ENCODE peak calls at places on chromosomes 16 and 17, in seven cellular contexts. P is A549; M is uterus; N is heart left ventricle; J is mesenchymal stem cell; R is keratinocyte; K is CD4-positive, CD25-positive, alpha-beta regulatory T cell. O is an unnamed sample.

GRCh38 chr17:2924211-2924610 is 128.0 kb downstream of the RAP1GAP2 start:
- DNase-seq in N (no peak), M (no peak), R (no peak), P (no peak), J (no peak), K (no peak), O (no peak)

GRCh38 chr16:12303649-12304048 is 327.1 kb downstream of the SNX29 start:
- DNase-seq in R (no peak), N (no peak), K (no peak), J (no peak), M (peak; percentile 29), P (no peak), O (no peak)

GRCh38 chr17:12296120-12296727 is 275.5 kb downstream of the MAP2K4 start:
- DNase-seq in J (no peak), R (no peak), P (no peak), N (no peak), M (no peak), K (no peak), O (no peak)

GRCh38 chr17:44086364-44087311 is 16.1 kb downstream of the G6PC3 start:
- DNase-seq in R (peak; percentile 88), N (no peak), M (peak; percentile 73), K (peak; percentile 51), P (peak; percentile 96), J (peak; percentile 98), O (no peak)

GRCh38 chr17:42421479-42422332 is 1.4 kb downstream of the CAVIN1 start:
- DNase-seq in M (peak; percentile 75), J (peak; percentile 68), R (no peak), K (no peak), P (no peak), N (peak; percentile 78), O (no peak)

GRCh38 chr17:82217530-82218204 is 5.0 kb upstream of the CCDC57 start:
- DNase-seq in P (no peak), K (no peak), R (no peak), J (peak; percentile 94), N (peak; percentile 88), M (no peak), O (no peak)

GRCh38 chr17:2624292-2624731 is 30.9 kb downstream of the PAFAH1B1 start:
- DNase-seq in R (no peak), N (no peak), J (no peak), P (no peak), M (no peak), K (no peak), O (peak; percentile 22)

GRCh38 chr16:65336169-65336568 is 214.3 kb upstream of the CDH11 start:
- DNase-seq in K (no peak), P (no peak), J (no peak), R (peak; percentile 48), N (no peak), M (no peak), O (no peak)

GRCh38 chr16:22388101-22388644 is 13.8 kb upstream of the CDR2 start:
- DNase-seq in R (no peak), J (no peak), K (no peak), M (no peak), N (no peak), P (no peak), O (no peak)

GRCh38 chr17:76370261-76370993 is 14.0 kb upstream of the SPHK1 start:
- DNase-seq in J (peak; percentile 88), M (peak; percentile 85), K (no peak), N (peak; percentile 90), R (peak; percentile 71), P (peak; percentile 79), O (no peak)

GRCh38 chr17:41511716-41512115 is 6.3 kb upstream of the KRT13 start:
- DNase-seq in R (no peak), K (no peak), J (no peak), N (no peak), M (no peak), P (no peak), O (no peak)

GRCh38 chr17:33044771-33045170 is 53.1 kb downstream of the SPACA3 start:
- DNase-seq in P (no peak), K (no peak), M (no peak), N (no peak), R (no peak), J (no peak), O (no peak)

GRCh38 chr16:12336158-12336557 is 359.6 kb downstream of the SNX29 start:
- DNase-seq in N (no peak), R (no peak), K (no peak), M (no peak), J (no peak), P (no peak), O (no peak)

GRCh38 chr17:65170839-65171238 is 33.7 kb downstream of the RGS9 start:
- DNase-seq in J (peak; percentile 60), R (no peak), K (no peak), P (no peak), M (no peak), N (no peak), O (no peak)

GRCh38 chr16:12639044-12639443 is 164.6 kb downstream of the CPPED1 start:
- DNase-seq in P (no peak), N (no peak), M (no peak), J (peak; percentile 62), K (no peak), R (no peak), O (no peak)

GRCh38 chr16:8673611-8674412 is 605 bp upstream of the ABAT start:
- DNase-seq in N (no peak), J (no peak), R (no peak), P (no peak), M (no peak), K (no peak), O (no peak)

GRCh38 chr17:64969046-64969501 is 49.8 kb upstream of the LRRC37A3 start:
- DNase-seq in P (no peak), N (no peak), K (peak; percentile 74), R (no peak), M (no peak), J (peak; percentile 65), O (no peak)

GRCh38 chr17:348692-349425 is 3.7 kb downstream of the RPH3AL start:
- DNase-seq in P (peak; percentile 78), N (peak; percentile 43), K (no peak), R (peak; percentile 48), M (no peak), J (peak; percentile 66), O (no peak)

GRCh38 chr16:83953796-83954576 is 946 bp downstream of the OSGIN1 start:
- DNase-seq in P (peak; percentile 78), R (peak; percentile 19), J (peak; percentile 54), N (no peak), M (no peak), K (peak; percentile 71), O (no peak)

GRCh38 chr17:27609606-27610303 is 21.2 kb upstream of the LGALS9 start:
- DNase-seq in M (no peak), R (no peak), K (peak; percentile 63), N (peak; percentile 63), P (peak; percentile 46), J (peak; percentile 33), O (peak; percentile 2)

GRCh38 chr16:58198022-58198683 is at the start of gene CSNK2A2:
- DNase-seq in J (peak; percentile 70), R (no peak), N (peak; percentile 87), P (peak; percentile 78), K (peak; percentile 71), M (peak; percentile 70), O (no peak)

GRCh38 chr17:27577884-27578717 is 52.9 kb upstream of the LGALS9 start:
- DNase-seq in P (no peak), R (no peak), K (no peak), N (no peak), J (peak; percentile 89), M (peak; percentile 44), O (no peak)

GRCh38 chr17:76820039-76820438 is 48.2 kb upstream of the MGAT5B start:
- DNase-seq in N (no peak), P (no peak), J (no peak), M (no peak), K (no peak), R (no peak), O (no peak)

GRCh38 chr17:17298108-17298507 is 5.1 kb upstream of the NT5M start:
- DNase-seq in R (no peak), P (no peak), M (no peak), K (no peak), N (no peak), J (no peak), O (no peak)

GRCh38 chr17:20226814-20227482 is 217.8 kb downstream of the SPECC1 start:
- DNase-seq in P (peak; percentile 85), K (peak; percentile 83), M (peak; percentile 83), J (peak; percentile 77), R (no peak), N (peak; percentile 88), O (peak; percentile 71)
- H3K4me1 ChIP-seq in P (peaks cover 64% of the 10 kb centered on the region), K (no peaks in the 10 kb centered on the region), M (no peaks in the 10 kb centered on the region), J (peaks cover 24% of the 10 kb centered on the region), R (peaks cover 20% of the 10 kb centered on the region), N (peaks cover 6% of the 10 kb centered on the region), O (peaks cover 6% of the 10 kb centered on the region)

DNA sequence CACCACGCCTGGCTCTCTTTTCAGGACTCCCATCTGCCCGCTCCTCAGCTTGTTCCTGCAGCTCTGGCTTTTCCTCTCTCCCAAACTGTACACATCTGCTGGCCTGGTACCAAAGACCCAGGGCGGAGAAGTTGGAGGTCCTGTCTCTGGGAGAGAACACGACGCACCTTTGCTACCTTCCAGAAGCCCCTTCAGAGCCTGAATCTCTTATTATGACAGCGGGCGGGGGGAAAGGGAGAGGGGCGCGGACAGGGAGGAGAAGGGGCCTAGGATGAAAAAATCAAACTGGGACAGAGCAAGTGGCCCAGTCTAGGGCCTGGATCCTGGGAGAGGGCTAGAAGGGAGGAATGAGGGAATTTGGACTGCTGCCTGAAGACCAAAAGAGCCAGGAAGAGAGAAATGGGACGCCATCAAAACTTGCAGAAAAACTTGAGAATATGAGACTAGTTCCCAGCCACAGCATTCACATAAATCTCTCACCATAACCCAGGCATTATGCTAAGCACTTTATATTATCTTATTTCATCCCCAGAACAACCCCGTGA is 2.5 kb upstream of the PER1 start:
- DNase-seq in P (no peak), J (no peak), R (no peak), K (no peak), M (no peak), N (no peak), O (no peak)
- H3K4me1 ChIP-seq in P (peaks cover 50% of the 10 kb centered on the region), J (peaks cover 44% of the 10 kb centered on the region), R (peaks cover 42% of the 10 kb centered on the region), K (peaks cover 85% of the 10 kb centered on the region), M (peaks cover 19% of the 10 kb centered on the region), N (peaks cover 81% of the 10 kb centered on the region), O (peaks cover 9% of the 10 kb centered on the region)

GRCh38 chr17:7436556-7437368 is 1.5 kb downstream of the TMEM102 start:
- DNase-seq in M (peak; percentile 75), J (peak; percentile 73), R (no peak), N (peak; percentile 89), K (peak; percentile 88), P (peak; percentile 87), O (no peak)

GRCh38 chr17:7438656-7439460 is 454 bp upstream of the FGF11 start:
- DNase-seq in K (no peak), P (no peak), M (no peak), N (no peak), J (no peak), R (no peak), O (no peak)

GRCh38 chr17:7437369-7437863 is 1.9 kb upstream of the FGF11 start:
- DNase-seq in R (no peak), N (no peak), M (no peak), J (no peak), K (no peak), P (no peak), O (no peak)

GRCh38 chr17:7438050-7438614 is 1.2 kb upstream of the FGF11 start:
- DNase-seq in R (no peak), J (peak; percentile 44), K (peak; percentile 39), P (no peak), N (peak; percentile 91), M (peak; percentile 54), O (no peak)

GRCh38 chr17:7435676-7436555 is 681 bp downstream of the TMEM102 start:
- DNase-seq in M (no peak), K (peak; percentile 81), N (no peak), R (no peak), J (peak; percentile 48), P (peak; percentile 59), O (no peak)
- H3K4me1 ChIP-seq in M (peaks cover 43% of the 10 kb centered on the region), K (peaks cover 54% of the 10 kb centered on the region), N (peaks cover 55% of the 10 kb centered on the region), R (peaks cover 41% of the 10 kb centered on the region), J (peaks cover 46% of the 10 kb centered on the region), P (peaks cover 30% of the 10 kb centered on the region), O (no peaks in the 10 kb centered on the region)

GRCh38 chr16:68291227-68291626 is 19.5 kb downstream of the SLC7A6OS start:
- DNase-seq in R (no peak), K (no peak), P (no peak), M (no peak), N (no peak), J (no peak), O (no peak)
- H3K4me1 ChIP-seq in R (peaks cover 11% of the 10 kb centered on the region), K (peaks cover 66% of the 10 kb centered on the region), P (peaks cover 15% of the 10 kb centered on the region), M (no peaks in the 10 kb centered on the region), N (peaks cover 61% of the 10 kb centered on the region), J (peaks cover 8% of the 10 kb centered on the region), O (no peaks in the 10 kb centered on the region)

O was measured in iPS DF 6.9.